ENCODE peak calls at places on chromosomes 5 and 9, in ten cellular contexts. One of them, this sample, is unnamed.

GRCh38 chr5:32909207-32909606 is 198.1 kb downstream of the NPR3 start:
- DNase-seq in transverse colon: no peak
- DNase-seq in sigmoid colon: no peak
- DNase-seq in K562: no peak
- DNase-seq in H1: no peak
- DNase-seq in stomach: no peak
- DNase-seq in suprapubic skin: no peak
- DNase-seq in upper lobe of left lung: no peak
- DNase-seq in GM12878: no peak
- DNase-seq in HepG2: no peak
- DNase-seq in this sample: no peak

GRCh38 chr5:43190755-43191603 is 1.0 kb upstream of the NIM1K start:
- DNase-seq in transverse colon: no peak
- DNase-seq in sigmoid colon: no peak
- DNase-seq in K562: no peak
- DNase-seq in H1: no peak
- DNase-seq in stomach: no peak
- DNase-seq in suprapubic skin: no peak
- DNase-seq in upper lobe of left lung: no peak
- DNase-seq in GM12878: no peak
- DNase-seq in HepG2: no peak
- DNase-seq in this sample: no peak

GRCh38 chr5:41649659-41650058 is 139.3 kb upstream of the PLCXD3 start:
- DNase-seq in transverse colon: no peak
- DNase-seq in sigmoid colon: no peak
- DNase-seq in K562: no peak
- DNase-seq in H1: no peak
- DNase-seq in stomach: no peak
- DNase-seq in suprapubic skin: no peak
- DNase-seq in upper lobe of left lung: no peak
- DNase-seq in GM12878: no peak
- DNase-seq in HepG2: no peak
- DNase-seq in this sample: no peak

GRCh38 chr9:5714501-5715401 is 85.8 kb downstream of the RIC1 start:
- DNase-seq in transverse colon: no peak
- DNase-seq in sigmoid colon: no peak
- DNase-seq in K562: peak; percentile 7
- DNase-seq in H1: no peak
- DNase-seq in stomach: no peak
- DNase-seq in suprapubic skin: no peak
- DNase-seq in upper lobe of left lung: no peak
- DNase-seq in GM12878: no peak
- DNase-seq in HepG2: peak; percentile 25
- DNase-seq in this sample: no peak

GRCh38 chr5:8320244-8320643 is 451.3 kb downstream of the MTRR start:
- DNase-seq in transverse colon: no peak
- DNase-seq in sigmoid colon: no peak
- DNase-seq in K562: no peak
- DNase-seq in H1: no peak
- DNase-seq in stomach: no peak
- DNase-seq in suprapubic skin: no peak
- DNase-seq in upper lobe of left lung: no peak
- DNase-seq in GM12878: no peak
- DNase-seq in HepG2: no peak
- DNase-seq in this sample: no peak

GRCh38 chr5:150465926-150466325 is 16.4 kb upstream of the RPS14 start:
- DNase-seq in transverse colon: no peak
- DNase-seq in sigmoid colon: no peak
- DNase-seq in K562: no peak
- DNase-seq in H1: no peak
- DNase-seq in stomach: no peak
- DNase-seq in suprapubic skin: no peak
- DNase-seq in upper lobe of left lung: no peak
- DNase-seq in GM12878: no peak
- DNase-seq in HepG2: no peak
- DNase-seq in this sample: no peak

GRCh38 chr5:147628054-147628895 is 118.4 kb upstream of the DPYSL3 start:
- DNase-seq in transverse colon: peak; percentile 61
- DNase-seq in sigmoid colon: no peak
- DNase-seq in K562: peak; percentile 23
- DNase-seq in H1: peak; percentile 82
- DNase-seq in stomach: peak; percentile 64
- DNase-seq in suprapubic skin: no peak
- DNase-seq in upper lobe of left lung: peak; percentile 39
- DNase-seq in GM12878: peak; percentile 28
- DNase-seq in HepG2: peak; percentile 65
- DNase-seq in this sample: no peak

GRCh38 chr9:95880011-95880690 is 4.7 kb downstream of the ERCC6L2 start:
- DNase-seq in transverse colon: no peak
- DNase-seq in sigmoid colon: no peak
- DNase-seq in K562: no peak
- DNase-seq in H1: no peak
- DNase-seq in stomach: no peak
- DNase-seq in suprapubic skin: no peak
- DNase-seq in upper lobe of left lung: no peak
- DNase-seq in GM12878: no peak
- DNase-seq in HepG2: no peak
- DNase-seq in this sample: no peak

GRCh38 chr5:107605596-107606125 is 65.1 kb downstream of the EFNA5 start:
- DNase-seq in transverse colon: no peak
- DNase-seq in sigmoid colon: no peak
- DNase-seq in K562: no peak
- DNase-seq in H1: no peak
- DNase-seq in stomach: no peak
- DNase-seq in suprapubic skin: no peak
- DNase-seq in upper lobe of left lung: no peak
- DNase-seq in GM12878: no peak
- DNase-seq in HepG2: no peak
- DNase-seq in this sample: no peak

GRCh38 chr5:158522001-158522400 is 577.7 kb downstream of the EBF1 start:
- DNase-seq in transverse colon: no peak
- DNase-seq in sigmoid colon: no peak
- DNase-seq in K562: no peak
- DNase-seq in H1: no peak
- DNase-seq in stomach: no peak
- DNase-seq in suprapubic skin: no peak
- DNase-seq in upper lobe of left lung: no peak
- DNase-seq in GM12878: no peak
- DNase-seq in HepG2: no peak
- DNase-seq in this sample: no peak

GRCh38 chr5:151023651-151024050 is 3.3 kb downstream of the GPX3 start:
- DNase-seq in transverse colon: peak; percentile 64
- DNase-seq in sigmoid colon: peak; percentile 79
- DNase-seq in K562: peak; percentile 38
- DNase-seq in H1: no peak
- DNase-seq in stomach: peak; percentile 58
- DNase-seq in suprapubic skin: no peak
- DNase-seq in upper lobe of left lung: peak; percentile 72
- DNase-seq in GM12878: no peak
- DNase-seq in HepG2: no peak
- DNase-seq in this sample: no peak

GRCh38 chr5:149376711-149377447 is 2.2 kb downstream of the IL17B start:
- DNase-seq in transverse colon: no peak
- DNase-seq in sigmoid colon: no peak
- DNase-seq in K562: no peak
- DNase-seq in H1: no peak
- DNase-seq in stomach: no peak
- DNase-seq in suprapubic skin: no peak
- DNase-seq in upper lobe of left lung: peak; percentile 5
- DNase-seq in GM12878: no peak
- DNase-seq in HepG2: no peak
- DNase-seq in this sample: no peak

GRCh38 chr9:27528278-27528885 is 1.2 kb downstream of the MOB3B start:
- DNase-seq in transverse colon: peak; percentile 91
- DNase-seq in sigmoid colon: peak; percentile 94
- DNase-seq in K562: peak; percentile 41
- DNase-seq in H1: peak; percentile 82
- DNase-seq in stomach: peak; percentile 84
- DNase-seq in suprapubic skin: peak; percentile 92
- DNase-seq in upper lobe of left lung: peak; percentile 81
- DNase-seq in GM12878: no peak
- DNase-seq in HepG2: no peak
- DNase-seq in this sample: peak; percentile 96

GRCh38 chr5:75472973-75473372 is 38.5 kb downstream of the CERT1 start:
- DNase-seq in transverse colon: no peak
- DNase-seq in sigmoid colon: no peak
- DNase-seq in K562: no peak
- DNase-seq in H1: no peak
- DNase-seq in stomach: no peak
- DNase-seq in suprapubic skin: no peak
- DNase-seq in upper lobe of left lung: no peak
- DNase-seq in GM12878: no peak
- DNase-seq in HepG2: no peak
- DNase-seq in this sample: no peak

GRCh38 chr9:135608999-135609317 is 30.4 kb downstream of the GLT6D1 start:
- DNase-seq in transverse colon: no peak
- DNase-seq in sigmoid colon: peak; percentile 17
- DNase-seq in K562: no peak
- DNase-seq in H1: no peak
- DNase-seq in stomach: no peak
- DNase-seq in suprapubic skin: peak; percentile 72
- DNase-seq in upper lobe of left lung: no peak
- DNase-seq in GM12878: no peak
- DNase-seq in HepG2: no peak
- DNase-seq in this sample: peak; percentile 60

GRCh38 chr5:126449751-126450271 is 26.6 kb downstream of the GRAMD2B start:
- DNase-seq in transverse colon: no peak
- DNase-seq in sigmoid colon: no peak
- DNase-seq in K562: no peak
- DNase-seq in H1: no peak
- DNase-seq in stomach: no peak
- DNase-seq in suprapubic skin: no peak
- DNase-seq in upper lobe of left lung: peak; percentile 35
- DNase-seq in GM12878: peak; percentile 79
- DNase-seq in HepG2: no peak
- DNase-seq in this sample: no peak

GRCh38 chr5:111194925-111195324 is 29.3 kb upstream of the CAMK4 start:
- DNase-seq in transverse colon: no peak
- DNase-seq in sigmoid colon: no peak
- DNase-seq in K562: no peak
- DNase-seq in H1: no peak
- DNase-seq in stomach: no peak
- DNase-seq in suprapubic skin: no peak
- DNase-seq in upper lobe of left lung: no peak
- DNase-seq in GM12878: no peak
- DNase-seq in HepG2: no peak
- DNase-seq in this sample: no peak

GRCh38 chr9:79123419-79123818 is 448.3 kb upstream of the TLE4 start:
- DNase-seq in transverse colon: no peak
- DNase-seq in sigmoid colon: no peak
- DNase-seq in K562: no peak
- DNase-seq in H1: no peak
- DNase-seq in stomach: no peak
- DNase-seq in suprapubic skin: no peak
- DNase-seq in upper lobe of left lung: no peak
- DNase-seq in GM12878: no peak
- DNase-seq in HepG2: no peak
- DNase-seq in this sample: no peak

GRCh38 chr9:133844876-133845658 is 106.9 kb upstream of the SARDH start:
- DNase-seq in transverse colon: peak; percentile 52
- DNase-seq in sigmoid colon: peak; percentile 87
- DNase-seq in K562: peak; percentile 23
- DNase-seq in H1: no peak
- DNase-seq in stomach: peak; percentile 31
- DNase-seq in suprapubic skin: no peak
- DNase-seq in upper lobe of left lung: peak; percentile 79
- DNase-seq in GM12878: no peak
- DNase-seq in HepG2: no peak
- DNase-seq in this sample: no peak

GRCh38 chr9:137062384-137062783 is 8.0 kb downstream of the SAPCD2 start:
- DNase-seq in transverse colon: no peak
- DNase-seq in sigmoid colon: no peak
- DNase-seq in K562: no peak
- DNase-seq in H1: no peak
- DNase-seq in stomach: no peak
- DNase-seq in suprapubic skin: no peak
- DNase-seq in upper lobe of left lung: no peak
- DNase-seq in GM12878: no peak
- DNase-seq in HepG2: no peak
- DNase-seq in this sample: no peak
- TF ChIP-seq POLR2AphosphoS5 in transverse colon: no peak
- TF ChIP-seq POLR2AphosphoS5 in sigmoid colon: no peak
- TF ChIP-seq POLR2AphosphoS5 in K562: no peak
- TF ChIP-seq POLR2AphosphoS5 in H1: no peak
- TF ChIP-seq POLR2AphosphoS5 in stomach: no peak
- TF ChIP-seq POLR2AphosphoS5 in suprapubic skin: no peak
- TF ChIP-seq POLR2AphosphoS5 in upper lobe of left lung: no peak
- TF ChIP-seq POLR2AphosphoS5 in GM12878: no peak
- TF ChIP-seq POLR2AphosphoS5 in HepG2: no peak
- TF ChIP-seq POLR2AphosphoS5 in this sample: no peak

GRCh38 chr5:1227669-1228068 is 2.5 kb downstream of the SLC6A18 start:
- DNase-seq in transverse colon: no peak
- DNase-seq in sigmoid colon: no peak
- DNase-seq in K562: no peak
- DNase-seq in H1: no peak
- DNase-seq in stomach: no peak
- DNase-seq in suprapubic skin: no peak
- DNase-seq in upper lobe of left lung: peak; percentile 60
- DNase-seq in GM12878: no peak
- DNase-seq in HepG2: peak; percentile 23
- DNase-seq in this sample: no peak
- TF ChIP-seq EP300 in transverse colon: no peak
- TF ChIP-seq EP300 in sigmoid colon: no peak
- TF ChIP-seq EP300 in K562: no peak
- TF ChIP-seq EP300 in H1: no peak
- TF ChIP-seq EP300 in stomach: no peak
- TF ChIP-seq EP300 in suprapubic skin: no peak
- TF ChIP-seq EP300 in upper lobe of left lung: no peak
- TF ChIP-seq EP300 in GM12878: no peak
- TF ChIP-seq EP300 in HepG2: no peak
- TF ChIP-seq EP300 in this sample: no peak

GRCh38 chr5:39628348-39628747 is 203.6 kb upstream of the DAB2 start:
- DNase-seq in transverse colon: no peak
- DNase-seq in sigmoid colon: no peak
- DNase-seq in K562: no peak
- DNase-seq in H1: no peak
- DNase-seq in stomach: no peak
- DNase-seq in suprapubic skin: no peak
- DNase-seq in upper lobe of left lung: no peak
- DNase-seq in GM12878: no peak
- DNase-seq in HepG2: no peak
- DNase-seq in this sample: no peak
- TF ChIP-seq POLR2AphosphoS5 in transverse colon: no peak
- TF ChIP-seq POLR2AphosphoS5 in sigmoid colon: no peak
- TF ChIP-seq POLR2AphosphoS5 in K562: no peak
- TF ChIP-seq POLR2AphosphoS5 in H1: no peak
- TF ChIP-seq POLR2AphosphoS5 in stomach: no peak
- TF ChIP-seq POLR2AphosphoS5 in suprapubic skin: no peak
- TF ChIP-seq POLR2AphosphoS5 in upper lobe of left lung: no peak
- TF ChIP-seq POLR2AphosphoS5 in GM12878: no peak
- TF ChIP-seq POLR2AphosphoS5 in HepG2: no peak
- TF ChIP-seq POLR2AphosphoS5 in this sample: no peak

DNA sequence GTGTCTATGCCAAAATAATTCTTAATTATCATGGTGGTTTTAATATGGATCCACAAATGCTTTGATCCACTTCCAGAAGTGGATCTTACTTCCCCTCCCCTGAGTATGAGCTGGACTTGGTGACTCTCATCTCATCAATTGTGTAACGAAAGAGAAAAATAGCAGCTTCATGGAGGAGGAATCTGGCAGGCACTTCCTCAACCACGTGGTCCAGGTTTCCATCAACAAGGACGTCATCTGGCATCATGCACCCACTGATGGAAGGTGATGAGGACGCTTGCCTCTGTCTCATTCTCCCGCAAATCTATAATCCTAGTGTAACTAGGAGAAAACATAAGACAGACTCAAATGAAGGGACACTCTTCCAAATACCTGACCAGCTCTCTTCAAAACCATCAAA is 54.6 kb upstream of the S1PR3 start:
- DNase-seq in transverse colon: no peak
- DNase-seq in sigmoid colon: no peak
- DNase-seq in K562: no peak
- DNase-seq in H1: no peak
- DNase-seq in stomach: no peak
- DNase-seq in suprapubic skin: no peak
- DNase-seq in upper lobe of left lung: no peak
- DNase-seq in GM12878: no peak
- DNase-seq in HepG2: no peak
- DNase-seq in this sample: peak; percentile 93
- TF ChIP-seq EP300 in transverse colon: no peak
- TF ChIP-seq EP300 in sigmoid colon: no peak
- TF ChIP-seq EP300 in K562: no peak
- TF ChIP-seq EP300 in H1: no peak
- TF ChIP-seq EP300 in stomach: no peak
- TF ChIP-seq EP300 in suprapubic skin: no peak
- TF ChIP-seq EP300 in upper lobe of left lung: no peak
- TF ChIP-seq EP300 in GM12878: no peak
- TF ChIP-seq EP300 in HepG2: no peak
- TF ChIP-seq EP300 in this sample: no peak

This sample was measured in esophagus muscularis mucosa.